ENCODE peak calls at places on chromosomes 3 and 15, in four cellular contexts. M, U, S and Y are unnamed samples.
A peak's percentile ranks its signal among the peaks of the same experiment; 100 is the strongest.

GRCh38 chr3:143469159-143469558 is 349.6 kb downstream of the CHST2 start:
- DNase-seq in S (no peak), M (no peak), U (no peak), Y (no peak)

GRCh38 chr15:46855388-46855787 is 861.9 kb upstream of the SEMA6D start:
- DNase-seq in U (no peak), M (no peak), S (no peak), Y (no peak)

GRCh38 chr3:189270248-189270832 is 98.6 kb downstream of the TPRG1 start:
- DNase-seq in S (peak; percentile 54), M (peak; percentile 70), U (no peak), Y (no peak)

GRCh38 chr3:43013743-43014155 is 34.6 kb downstream of the GASK1A start:
- DNase-seq in S (no peak), M (no peak), U (no peak), Y (no peak)

GRCh38 chr3:186109897-186110803 is 1.3 kb upstream of the ETV5 start:
- DNase-seq in U (no peak), M (peak; percentile 50), S (no peak), Y (no peak)

GRCh38 chr3:111956995-111957736 is 21.7 kb upstream of the ABHD10 start:
- DNase-seq in U (no peak), S (no peak), M (no peak), Y (no peak)

GRCh38 chr15:76064375-76064774 is 4.6 kb downstream of the TMEM266 start:
- DNase-seq in U (no peak), S (no peak), M (no peak), Y (peak; percentile 24)

GRCh38 chr3:29255854-29256696 is 24.8 kb upstream of the RBMS3 start:
- DNase-seq in U (no peak), S (no peak), M (no peak), Y (no peak)

GRCh38 chr15:90165659-90166489 is 35.3 kb upstream of the SEMA4B start:
- DNase-seq in S (peak; percentile 92), U (no peak), M (peak; percentile 98), Y (no peak)

GRCh38 chr15:85035980-85036379 is 54.3 kb downstream of the PDE8A start:
- DNase-seq in S (no peak), M (no peak), U (no peak), Y (no peak)

GRCh38 chr15:66845266-66845785 is 143.3 kb downstream of the SMAD6 start:
- DNase-seq in S (no peak), M (no peak), U (no peak), Y (no peak)

GRCh38 chr3:124761250-124761796 is 31.1 kb downstream of the UMPS start:
- DNase-seq in M (peak; percentile 72), U (peak; percentile 98), S (peak; percentile 86), Y (peak; percentile 98)

GRCh38 chr3:131216801-131217200 is 164.8 kb upstream of the NUDT16 start:
- DNase-seq in S (no peak), M (peak; percentile 80), U (no peak), Y (no peak)

GRCh38 chr3:30078736-30079135 is 527.7 kb upstream of the TGFBR2 start:
- DNase-seq in S (no peak), U (no peak), M (no peak), Y (no peak)

GRCh38 chr3:30639937-30640336 is 33.5 kb downstream of the TGFBR2 start:
- DNase-seq in U (no peak), M (no peak), S (no peak), Y (no peak)

GRCh38 chr15:55628369-55628730 is 40.2 kb upstream of the PYGO1 start:
- DNase-seq in S (no peak), M (no peak), U (no peak), Y (no peak)

GRCh38 chr3:150346956-150347863 is 60.9 kb upstream of the TSC22D2 start:
- DNase-seq in S (no peak), U (no peak), M (no peak), Y (no peak)

GRCh38 chr3:172102123-172102882 is 62.9 kb downstream of the FNDC3B start:
- DNase-seq in M (no peak), S (no peak), U (no peak), Y (no peak)

GRCh38 chr15:77083381-77084160 is 12.7 kb upstream of the TSPAN3 start:
- DNase-seq in U (peak; percentile 18), S (peak; percentile 90), M (peak; percentile 74), Y (peak; percentile 91)

GRCh38 chr3:129829640-129830039 is 63.9 kb downstream of the TMCC1 start:
- DNase-seq in S (no peak), M (peak; percentile 67), U (peak; percentile 45), Y (no peak)

GRCh38 chr3:171811059-171811912 is 1.0 kb upstream of the PLD1 start:
- DNase-seq in U (peak; percentile 69), M (no peak), S (no peak), Y (no peak)

GRCh38 chr15:69164807-69165636 is 4.6 kb downstream of the GLCE start:
- DNase-seq in M (no peak), U (no peak), S (no peak), Y (no peak)

GRCh38 chr3:195853930-195854478 is 42.3 kb upstream of the MUC4 start:
- DNase-seq in U (no peak), S (no peak), M (no peak), Y (no peak)

GRCh38 chr3:62201438-62202035 is 171.8 kb downstream of the FEZF2 start:
- DNase-seq in U (no peak), S (no peak), M (no peak), Y (no peak)

GRCh38 chr15:100373942-100374341 is 32.2 kb upstream of the ADAMTS17 start:
- DNase-seq in U (no peak), M (no peak), S (no peak), Y (no peak)

GRCh38 chr15:100373037-100373896 is 31.5 kb upstream of the ADAMTS17 start:
- DNase-seq in U (no peak), M (no peak), S (no peak), Y (no peak)

DNA sequence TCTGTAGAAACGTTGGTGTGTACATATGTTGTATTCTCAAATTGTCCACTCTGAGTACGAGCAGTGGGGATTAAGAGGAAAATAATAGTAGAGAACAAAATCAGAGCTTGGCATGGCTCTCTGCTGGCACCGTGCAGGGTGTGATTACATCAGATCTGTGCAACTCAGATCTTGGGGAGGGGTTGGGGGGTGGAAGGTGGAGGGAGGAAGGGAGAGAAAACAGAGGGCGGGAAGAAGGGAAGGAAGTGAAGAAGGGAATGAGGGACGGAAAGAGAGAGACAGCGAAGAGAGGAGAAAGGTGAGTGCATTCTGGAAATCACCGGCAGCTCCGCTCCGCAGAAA is 30.9 kb upstream of the ADAMTS17 start:
- DNase-seq in S (no peak), U (no peak), M (no peak), Y (no peak)
- H3K4me1 ChIP-seq in S (no peaks in the 10 kb centered on the region), U (no peaks in the 10 kb centered on the region), M (no peaks in the 10 kb centered on the region), Y (no peaks in the 10 kb centered on the region)

GRCh38 chr3:177529071-177529550 is 331.8 kb upstream of the TBL1XR1 start:
- DNase-seq in M (no peak), U (no peak), S (no peak), Y (no peak)
- H3K4me1 ChIP-seq in M (peaks cover 23% of the 10 kb centered on the region), U (peaks cover 16% of the 10 kb centered on the region), S (no peaks in the 10 kb centered on the region), Y (peaks cover 13% of the 10 kb centered on the region)

GRCh38 chr3:105399062-105399461 is 32.4 kb downstream of the ALCAM start:
- DNase-seq in M (no peak), S (no peak), U (no peak), Y (no peak)

GRCh38 chr3:105401691-105402149 is 35.0 kb downstream of the ALCAM start:
- DNase-seq in S (no peak), M (no peak), U (no peak), Y (no peak)

GRCh38 chr3:105402287-105402801 is 35.6 kb downstream of the ALCAM start:
- DNase-seq in M (peak; percentile 78), S (no peak), U (no peak), Y (no peak)

GRCh38 chr3:105399611-105400010 is 32.9 kb downstream of the ALCAM start:
- DNase-seq in U (no peak), S (no peak), M (no peak), Y (no peak)

GRCh38 chr3:105401254-105401653 is 34.5 kb downstream of the ALCAM start:
- DNase-seq in U (no peak), M (no peak), S (no peak), Y (no peak)
- H3K4me1 ChIP-seq in U (no peaks in the 10 kb centered on the region), M (peaks cover 35% of the 10 kb centered on the region), S (no peaks in the 10 kb centered on the region), Y (no peaks in the 10 kb centered on the region)

GRCh38 chr3:12506201-12506600 is 21.9 kb downstream of the TSEN2 start:
- DNase-seq in S (no peak), U (no peak), M (no peak), Y (no peak)

GRCh38 chr3:12496453-12496761 is 12.1 kb downstream of the TSEN2 start:
- DNase-seq in U (no peak), S (no peak), M (no peak), Y (no peak)

GRCh38 chr3:12503126-12503952 is 19.1 kb downstream of the TSEN2 start:
- DNase-seq in S (no peak), M (no peak), U (no peak), Y (no peak)

GRCh38 chr3:12495749-12496452 is 11.6 kb downstream of the TSEN2 start:
- DNase-seq in M (no peak), S (no peak), U (no peak), Y (no peak)

GRCh38 chr3:12501360-12502020 is 17.2 kb downstream of the TSEN2 start:
- DNase-seq in M (no peak), U (peak; percentile 36), S (no peak), Y (no peak)
- H3K4me1 ChIP-seq in M (no peaks in the 10 kb centered on the region), U (no peaks in the 10 kb centered on the region), S (no peaks in the 10 kb centered on the region), Y (no peaks in the 10 kb centered on the region)

GRCh38 chr15:60584355-60585023 is 105.5 kb upstream of the ICE2 start:
- DNase-seq in S (no peak), M (no peak), U (no peak), Y (no peak)

GRCh38 chr15:60589253-60589652 is 110.3 kb upstream of the ICE2 start:
- DNase-seq in M (no peak), U (no peak), S (no peak), Y (no peak)

GRCh38 chr15:60583194-60583593 is 104.3 kb upstream of the ICE2 start:
- DNase-seq in U (no peak), M (no peak), S (no peak), Y (no peak)

GRCh38 chr15:60583946-60584345 is 105.0 kb upstream of the ICE2 start:
- DNase-seq in M (no peak), S (no peak), U (no peak), Y (no peak)

GRCh38 chr15:60585743-60586708 is 107.1 kb upstream of the ICE2 start:
- DNase-seq in U (peak; percentile 83), S (peak; percentile 62), M (peak; percentile 50), Y (no peak)
- H3K4me1 ChIP-seq in U (no peaks in the 10 kb centered on the region), S (peaks cover 8% of the 10 kb centered on the region), M (peaks cover 2% of the 10 kb centered on the region), Y (peaks cover 74% of the 10 kb centered on the region)

DNA sequence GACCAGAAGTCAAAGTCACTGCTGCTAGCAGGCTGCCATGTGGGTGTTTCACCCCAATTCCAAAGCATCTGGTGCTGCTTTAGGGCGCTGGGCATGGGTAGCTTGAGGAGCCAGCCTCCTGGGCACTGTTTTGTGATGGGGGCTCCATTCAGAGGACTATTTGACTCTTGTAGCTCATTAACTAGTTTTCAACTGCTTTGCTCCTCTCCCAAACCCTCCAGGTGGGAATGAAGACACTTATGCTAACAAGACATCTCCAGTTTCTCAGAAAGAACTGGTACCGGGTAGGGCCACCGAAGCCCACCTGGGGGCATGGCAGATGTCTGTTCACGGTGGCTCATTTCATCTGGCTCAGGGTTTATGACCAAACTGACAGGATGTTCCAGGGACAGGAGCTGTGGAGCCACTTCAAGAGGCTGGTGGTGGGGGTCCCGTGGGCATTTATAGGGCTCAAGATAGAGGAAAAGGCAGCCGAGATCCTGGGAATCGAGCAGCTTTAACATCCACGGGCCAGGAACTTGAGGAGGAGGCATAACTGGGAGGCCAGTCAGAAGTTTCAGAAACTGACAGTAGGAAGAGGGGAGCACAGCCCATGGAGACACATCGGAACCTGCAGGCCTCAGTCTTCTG is 17.7 kb downstream of the AMOTL2 start:
- DNase-seq in S (no peak), U (no peak), M (no peak), Y (no peak)
- H3K4me1 ChIP-seq in S (peaks cover 8% of the 10 kb centered on the region), U (peaks cover 84% of the 10 kb centered on the region), M (peaks cover 56% of the 10 kb centered on the region), Y (peaks cover 100% of the 10 kb centered on the region)